ENCODE peak calls at places on chromosomes 3 and 15, in six cellular contexts. One of them, this sample, is unnamed.

GRCh38 chr15:51450001-51450400 is 108.5 kb downstream of the GLDN start:
- ATAC-seq in upper lobe of right lung: no peak
- ATAC-seq in HepG2: no peak
- ATAC-seq in heart right ventricle: no peak
- ATAC-seq in activated CD8-positive, alpha-beta memory T cell treated with anti-CD3 and anti-CD28 coated beads, Interleukin-2, amount 10 ng/mL, durations not matched to agents 7 days and 5 days: no peak
- ATAC-seq in gastrocnemius medialis: no peak
- ATAC-seq in this sample: peak

GRCh38 chr15:32826685-32827084 is 108.9 kb downstream of the GREM1 start:
- ATAC-seq in activated CD8-positive, alpha-beta memory T cell treated with anti-CD3 and anti-CD28 coated beads, Interleukin-2, amount 10 ng/mL, durations not matched to agents 7 days and 5 days: no peak
- ATAC-seq in heart right ventricle: no peak
- ATAC-seq in upper lobe of right lung: no peak
- ATAC-seq in gastrocnemius medialis: no peak
- ATAC-seq in HepG2: no peak
- ATAC-seq in this sample: no peak

GRCh38 chr15:40146037-40146436 is 14.8 kb upstream of the BUB1B start:
- ATAC-seq in activated CD8-positive, alpha-beta memory T cell treated with anti-CD3 and anti-CD28 coated beads, Interleukin-2, amount 10 ng/mL, durations not matched to agents 7 days and 5 days: no peak
- ATAC-seq in HepG2: no peak
- ATAC-seq in upper lobe of right lung: no peak
- ATAC-seq in heart right ventricle: no peak
- ATAC-seq in gastrocnemius medialis: no peak
- ATAC-seq in this sample: no peak

GRCh38 chr15:70664494-70664893 is 98.9 kb downstream of the UACA start:
- ATAC-seq in upper lobe of right lung: no peak
- ATAC-seq in heart right ventricle: peak
- ATAC-seq in activated CD8-positive, alpha-beta memory T cell treated with anti-CD3 and anti-CD28 coated beads, Interleukin-2, amount 10 ng/mL, durations not matched to agents 7 days and 5 days: no peak
- ATAC-seq in HepG2: no peak
- ATAC-seq in gastrocnemius medialis: no peak
- ATAC-seq in this sample: no peak

GRCh38 chr15:77148191-77148590 is 77.3 kb upstream of the TSPAN3 start:
- ATAC-seq in gastrocnemius medialis: no peak
- ATAC-seq in upper lobe of right lung: no peak
- ATAC-seq in activated CD8-positive, alpha-beta memory T cell treated with anti-CD3 and anti-CD28 coated beads, Interleukin-2, amount 10 ng/mL, durations not matched to agents 7 days and 5 days: no peak
- ATAC-seq in HepG2: no peak
- ATAC-seq in heart right ventricle: no peak
- ATAC-seq in this sample: no peak

GRCh38 chr3:108414007-108414406 is 96.4 kb downstream of the MYH15 start:
- ATAC-seq in heart right ventricle: no peak
- ATAC-seq in gastrocnemius medialis: no peak
- ATAC-seq in upper lobe of right lung: peak
- ATAC-seq in HepG2: no peak
- ATAC-seq in activated CD8-positive, alpha-beta memory T cell treated with anti-CD3 and anti-CD28 coated beads, Interleukin-2, amount 10 ng/mL, durations not matched to agents 7 days and 5 days: no peak
- ATAC-seq in this sample: no peak

GRCh38 chr3:114178770-114179368 is at the start of gene DRD3:
- ATAC-seq in gastrocnemius medialis: no peak
- ATAC-seq in activated CD8-positive, alpha-beta memory T cell treated with anti-CD3 and anti-CD28 coated beads, Interleukin-2, amount 10 ng/mL, durations not matched to agents 7 days and 5 days: peak
- ATAC-seq in HepG2: peak
- ATAC-seq in upper lobe of right lung: no peak
- ATAC-seq in heart right ventricle: no peak
- ATAC-seq in this sample: no peak

GRCh38 chr3:123618768-123619484 is 34.1 kb upstream of the HACD2 start:
- ATAC-seq in gastrocnemius medialis: peak
- ATAC-seq in heart right ventricle: peak
- ATAC-seq in upper lobe of right lung: peak
- ATAC-seq in HepG2: no peak
- ATAC-seq in activated CD8-positive, alpha-beta memory T cell treated with anti-CD3 and anti-CD28 coated beads, Interleukin-2, amount 10 ng/mL, durations not matched to agents 7 days and 5 days: no peak
- ATAC-seq in this sample: no peak

GRCh38 chr15:48766196-48766595 is 44.7 kb downstream of the CEP152 start:
- ATAC-seq in gastrocnemius medialis: no peak
- ATAC-seq in heart right ventricle: no peak
- ATAC-seq in upper lobe of right lung: peak
- ATAC-seq in HepG2: no peak
- ATAC-seq in activated CD8-positive, alpha-beta memory T cell treated with anti-CD3 and anti-CD28 coated beads, Interleukin-2, amount 10 ng/mL, durations not matched to agents 7 days and 5 days: no peak
- ATAC-seq in this sample: no peak

GRCh38 chr3:15666277-15666676 is 64.7 kb downstream of the BTD start:
- ATAC-seq in activated CD8-positive, alpha-beta memory T cell treated with anti-CD3 and anti-CD28 coated beads, Interleukin-2, amount 10 ng/mL, durations not matched to agents 7 days and 5 days: no peak
- ATAC-seq in upper lobe of right lung: no peak
- ATAC-seq in heart right ventricle: no peak
- ATAC-seq in HepG2: no peak
- ATAC-seq in gastrocnemius medialis: peak
- ATAC-seq in this sample: no peak

GRCh38 chr15:31387101-31387482 is 60.5 kb downstream of the KLF13 start:
- ATAC-seq in upper lobe of right lung: no peak
- ATAC-seq in gastrocnemius medialis: no peak
- ATAC-seq in activated CD8-positive, alpha-beta memory T cell treated with anti-CD3 and anti-CD28 coated beads, Interleukin-2, amount 10 ng/mL, durations not matched to agents 7 days and 5 days: peak
- ATAC-seq in heart right ventricle: no peak
- ATAC-seq in HepG2: no peak
- ATAC-seq in this sample: no peak

GRCh38 chr3:193593666-193594025 is 638 bp downstream of the OPA1 start:
- ATAC-seq in upper lobe of right lung: no peak
- ATAC-seq in heart right ventricle: no peak
- ATAC-seq in HepG2: peak
- ATAC-seq in activated CD8-positive, alpha-beta memory T cell treated with anti-CD3 and anti-CD28 coated beads, Interleukin-2, amount 10 ng/mL, durations not matched to agents 7 days and 5 days: peak
- ATAC-seq in gastrocnemius medialis: no peak
- ATAC-seq in this sample: peak

GRCh38 chr15:89524184-89524583 is 27.8 kb upstream of the RHCG start:
- ATAC-seq in heart right ventricle: no peak
- ATAC-seq in upper lobe of right lung: no peak
- ATAC-seq in HepG2: no peak
- ATAC-seq in gastrocnemius medialis: no peak
- ATAC-seq in activated CD8-positive, alpha-beta memory T cell treated with anti-CD3 and anti-CD28 coated beads, Interleukin-2, amount 10 ng/mL, durations not matched to agents 7 days and 5 days: no peak
- ATAC-seq in this sample: no peak

GRCh38 chr3:25610779-25611178 is 53.9 kb downstream of the TOP2B start:
- ATAC-seq in activated CD8-positive, alpha-beta memory T cell treated with anti-CD3 and anti-CD28 coated beads, Interleukin-2, amount 10 ng/mL, durations not matched to agents 7 days and 5 days: no peak
- ATAC-seq in gastrocnemius medialis: no peak
- ATAC-seq in heart right ventricle: no peak
- ATAC-seq in upper lobe of right lung: no peak
- ATAC-seq in HepG2: no peak
- ATAC-seq in this sample: no peak